ENCODE peak calls at places on chromosomes 11 and 22, in eight cellular contexts. S is fibroblast of pulmonary artery, R is uterus, I is tibial nerve, C is NT2/D1, N is Peyer's patch, T is HFF-Myc, Q is BJ. V is an unnamed sample.

GRCh38 chr11:134376150-134376921 is 35.7 kb downstream of the B3GAT1 start:
- DNase-seq in S (no peak), R (no peak), I (no peak), C (no peak), N (no peak), T (no peak), Q (no peak), V (no peak)

GRCh38 chr11:102283088-102283487 is 34.2 kb upstream of the BIRC3 start:
- DNase-seq in S (no peak), R (no peak), I (no peak), C (no peak), N (no peak), T (no peak), Q (no peak), V (no peak)

GRCh38 chr11:59283825-59284772 is 71.4 kb upstream of the MPEG1 start:
- DNase-seq in S (peak), R (peak), I (peak), C (peak), N (peak), T (peak), Q (no peak), V (peak)

GRCh38 chr11:118441770-118442169 is 5.5 kb downstream of the KMT2A start:
- DNase-seq in S (no peak), R (no peak), I (no peak), C (no peak), N (no peak), T (no peak), Q (no peak), V (no peak)

GRCh38 chr11:46597155-46597554 is 3.3 kb upstream of the AMBRA1 start:
- DNase-seq in S (no peak), R (no peak), I (no peak), C (no peak), N (no peak), T (no peak), Q (no peak), V (no peak)

GRCh38 chr11:67576742-67577475 is 6.7 kb upstream of the GSTP1 start:
- DNase-seq in S (no peak), R (no peak), I (no peak), C (no peak), N (no peak), T (no peak), Q (no peak), V (no peak)

GRCh38 chr11:47355283-47356128 is 3.0 kb upstream of the MYBPC3 start:
- DNase-seq in S (peak), R (peak), I (peak), C (peak), N (peak), T (peak), Q (peak), V (peak)

GRCh38 chr11:10660323-10660722 is 33.2 kb downstream of the IRAG1 start:
- DNase-seq in S (no peak), R (no peak), I (no peak), C (no peak), N (no peak), T (no peak), Q (no peak), V (no peak)

GRCh38 chr11:58530236-58530635 is 22.3 kb upstream of the OR5B21 start:
- DNase-seq in S (no peak), R (no peak), I (no peak), C (no peak), N (peak), T (no peak), Q (no peak), V (no peak)

GRCh38 chr11:58067685-58068084 is 36.9 kb downstream of the OR6Q1 start:
- DNase-seq in S (no peak), R (no peak), I (no peak), C (no peak), N (no peak), T (no peak), Q (no peak), V (no peak)

GRCh38 chr11:68677432-68677831 is 6.9 kb upstream of the GAL start:
- DNase-seq in S (peak), R (no peak), I (no peak), C (peak), N (no peak), T (peak), Q (peak), V (peak)

GRCh38 chr22:31857247-31857646 is 87.1 kb upstream of the YWHAH start:
- DNase-seq in S (no peak), R (no peak), I (no peak), C (peak), N (no peak), T (no peak), Q (no peak), V (no peak)

GRCh38 chr22:42296883-42297282 is 26.4 kb upstream of the TCF20 start:
- DNase-seq in S (no peak), R (no peak), I (no peak), C (no peak), N (no peak), T (no peak), Q (no peak), V (no peak)

GRCh38 chr11:87405843-87406242 is 368.1 kb downstream of the TMEM135 start:
- DNase-seq in S (no peak), R (no peak), I (no peak), C (no peak), N (no peak), T (no peak), Q (no peak), V (peak)

GRCh38 chr11:12784987-12785386 is 110.8 kb downstream of the TEAD1 start:
- DNase-seq in S (no peak), R (no peak), I (no peak), C (no peak), N (no peak), T (no peak), Q (no peak), V (no peak)

GRCh38 chr11:81098471-81098870 is 1635.2 kb downstream of the FAM181B start:
- DNase-seq in S (no peak), R (no peak), I (no peak), C (no peak), N (no peak), T (no peak), Q (no peak), V (no peak)

GRCh38 chr22:44870021-44870420 is 117.6 kb downstream of the ARHGAP8 start:
- DNase-seq in S (peak), R (no peak), I (no peak), C (no peak), N (no peak), T (no peak), Q (no peak), V (peak)

GRCh38 chr11:2522636-2523255 is 77.9 kb downstream of the KCNQ1 start:
- DNase-seq in S (no peak), R (peak), I (peak), C (no peak), N (no peak), T (no peak), Q (no peak), V (no peak)

GRCh38 chr11:32088117-32088941 is 2.5 kb upstream of the RCN1 start:
- DNase-seq in S (peak), R (peak), I (peak), C (no peak), N (no peak), T (peak), Q (no peak), V (peak)

GRCh38 chr11:32090774-32091370 is at the start of gene RCN1:
- DNase-seq in S (peak), R (peak), I (peak), C (peak), N (peak), T (no peak), Q (no peak), V (peak)

GRCh38 chr11:32087602-32088001 is 3.3 kb upstream of the RCN1 start:
- DNase-seq in S (peak), R (no peak), I (no peak), C (no peak), N (no peak), T (no peak), Q (no peak), V (no peak)

GRCh38 chr11:32094931-32095330 is 4.1 kb downstream of the RCN1 start:
- DNase-seq in S (peak), R (no peak), I (no peak), C (no peak), N (no peak), T (no peak), Q (no peak), V (no peak)

DNA sequence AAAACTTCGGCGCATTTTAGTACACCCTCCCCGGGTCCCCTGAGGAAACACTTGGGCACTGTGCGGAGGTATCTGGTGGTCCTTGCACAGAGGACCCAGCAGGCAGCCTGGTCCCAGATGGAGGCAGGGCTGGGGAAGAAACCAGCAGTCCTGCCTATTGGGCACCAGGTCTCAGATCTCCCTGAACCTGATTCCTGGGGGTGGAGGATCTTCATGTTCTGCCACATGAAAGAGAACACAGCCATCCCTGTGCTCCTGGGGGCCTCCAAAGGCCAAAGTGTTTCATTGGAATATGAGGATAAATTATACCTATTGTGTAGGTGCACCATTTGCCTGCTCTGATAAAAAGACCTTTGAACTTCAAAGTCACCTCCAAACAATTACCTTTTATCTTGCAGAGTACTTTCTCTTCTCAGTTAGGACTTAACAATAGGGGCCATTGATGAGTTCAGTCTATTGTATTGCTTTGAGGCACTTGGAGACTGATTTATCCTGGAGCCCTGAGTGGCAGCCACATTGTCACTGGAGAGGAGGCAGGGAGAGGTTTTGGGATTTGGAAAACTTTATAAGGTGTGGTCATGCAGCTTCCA is 1.8 kb downstream of the RCN1 start:
- DNase-seq in S (no peak), R (no peak), I (no peak), C (no peak), N (no peak), T (no peak), Q (no peak), V (no peak)
- H3K4me3 ChIP-seq in S (peak), R (peak), I (peak), C (peak), N (no peak), T (peak), Q (peak), V (peak)

DNA sequence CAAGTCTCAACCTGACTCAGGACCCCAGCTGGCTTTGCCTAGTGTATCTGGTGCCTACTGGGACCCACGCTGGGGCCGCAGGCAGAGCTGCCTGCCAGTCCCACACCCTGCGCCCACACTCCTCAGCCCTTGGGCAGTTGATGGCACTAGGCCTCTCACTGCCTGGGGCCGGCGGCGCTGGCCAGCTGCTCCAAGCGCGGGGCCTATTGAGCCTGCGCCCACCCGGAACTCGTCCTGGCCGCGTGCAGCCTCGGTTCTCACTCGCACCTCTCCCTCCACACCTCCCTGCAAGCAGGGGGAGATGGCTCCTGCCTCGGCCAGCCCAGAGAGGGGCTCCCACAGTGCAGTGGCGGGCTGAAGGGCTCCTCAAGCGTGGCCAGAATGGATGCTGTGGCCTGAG is 908.5 kb upstream of the CCDC90B start:
- DNase-seq in S (no peak), R (no peak), I (no peak), C (no peak), N (no peak), T (no peak), Q (no peak), V (no peak)
- H3K4me3 ChIP-seq in S (no peak), R (no peak), I (no peak), C (no peak), N (no peak), T (no peak), Q (no peak), V (no peak)

DNA sequence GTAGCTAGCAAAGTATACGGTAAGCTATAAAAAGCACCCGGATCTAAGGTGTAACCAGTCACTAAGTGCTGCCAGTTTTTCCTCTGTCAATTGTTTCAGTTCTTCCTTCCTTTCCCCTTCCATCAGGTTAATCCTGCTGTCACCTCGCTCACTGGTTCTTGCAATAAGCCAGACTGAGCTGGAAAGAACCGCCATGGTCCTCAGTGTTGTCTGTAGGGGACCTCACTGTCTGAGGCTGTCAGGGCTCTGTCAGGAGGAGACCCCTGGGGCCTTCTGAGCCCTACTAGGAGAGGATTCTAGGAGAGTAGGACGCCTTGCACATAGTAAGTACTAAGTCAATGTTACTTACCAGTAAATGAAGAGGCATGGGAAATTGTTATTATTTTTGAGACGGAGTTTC is 1.4 kb upstream of the TBC1D22A start:
- DNase-seq in S (no peak), R (no peak), I (no peak), C (no peak), N (no peak), T (no peak), Q (no peak), V (no peak)
- H3K4me3 ChIP-seq in S (no peak), R (no peak), I (no peak), C (no peak), N (no peak), T (peak), Q (peak), V (peak)

GRCh38 chr11:34972892-34973291 is 56.5 kb downstream of the PDHX start:
- DNase-seq in S (peak), R (no peak), I (no peak), C (no peak), N (no peak), T (peak), Q (peak), V (no peak)

GRCh38 chr11:34978236-34979191 is 62.1 kb downstream of the PDHX start:
- DNase-seq in S (no peak), R (no peak), I (no peak), C (peak), N (no peak), T (no peak), Q (no peak), V (no peak)

GRCh38 chr11:34976496-34976895 is 60.1 kb downstream of the PDHX start:
- DNase-seq in S (no peak), R (no peak), I (no peak), C (no peak), N (no peak), T (no peak), Q (no peak), V (peak)

GRCh38 chr11:34977039-34977906 is 60.9 kb downstream of the PDHX start:
- DNase-seq in S (peak), R (no peak), I (no peak), C (no peak), N (no peak), T (peak), Q (peak), V (peak)

GRCh38 chr11:34975482-34975881 is 59.1 kb downstream of the PDHX start:
- DNase-seq in S (no peak), R (no peak), I (no peak), C (no peak), N (no peak), T (no peak), Q (no peak), V (no peak)
- H3K4me3 ChIP-seq in S (no peak), R (no peak), I (no peak), C (no peak), N (no peak), T (no peak), Q (no peak), V (no peak)

DNA sequence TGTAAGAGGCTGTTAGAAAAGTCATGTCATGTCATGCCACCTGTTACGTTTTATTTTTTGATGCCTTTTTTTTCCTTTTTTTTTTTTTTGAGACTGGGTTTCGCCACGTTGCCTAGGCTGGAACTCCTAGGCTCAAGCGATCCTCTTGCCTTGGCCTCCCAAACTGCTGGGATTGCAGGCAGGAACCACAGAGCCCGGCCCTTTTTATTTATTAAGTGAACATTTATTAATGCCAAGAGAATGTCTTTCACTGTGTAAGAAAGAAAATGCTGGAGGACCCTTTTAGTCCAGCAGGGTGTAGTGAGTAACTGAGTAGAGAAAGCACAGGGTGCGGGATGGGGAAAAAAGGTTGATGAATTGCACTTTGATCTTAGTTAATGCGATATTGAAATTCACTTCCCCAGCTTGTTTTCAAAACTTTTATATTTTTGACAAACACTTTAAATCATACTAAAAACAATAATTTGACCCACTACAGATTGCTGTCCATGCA is 2.3 kb upstream of the XBP1 start:
- DNase-seq in S (no peak), R (no peak), I (no peak), C (no peak), N (no peak), T (no peak), Q (no peak), V (no peak)
- H3K4me3 ChIP-seq in S (no peak), R (peak), I (no peak), C (no peak), N (no peak), T (no peak), Q (no peak), V (no peak)

DNA sequence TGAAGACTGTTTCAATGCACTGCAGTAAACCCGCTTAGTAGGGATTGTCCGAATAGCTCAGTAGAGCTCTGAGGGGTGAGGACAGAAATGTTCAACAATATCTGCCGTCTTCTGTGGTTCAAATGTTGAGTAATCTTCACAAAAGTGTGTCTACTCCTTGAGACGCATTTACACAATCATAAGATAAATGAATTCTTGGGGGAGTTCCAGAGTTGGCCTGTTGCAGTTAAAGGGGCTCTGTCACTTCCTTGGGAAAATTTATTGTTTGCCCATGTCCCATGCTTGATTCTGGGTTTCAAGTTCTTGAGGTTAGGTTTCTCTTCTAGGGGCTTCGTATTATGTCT is 614 bp downstream of the ANO3 start:
- DNase-seq in S (peak), R (no peak), I (no peak), C (no peak), N (no peak), T (no peak), Q (no peak), V (no peak)
- H3K4me3 ChIP-seq in S (peak), R (no peak), I (peak), C (peak), N (no peak), T (no peak), Q (no peak), V (no peak)

GRCh38 chr11:61694971-61695706 is 14.9 kb downstream of the DAGLA start:
- DNase-seq in S (no peak), R (peak), I (peak), C (no peak), N (no peak), T (no peak), Q (no peak), V (no peak)
- H3K4me3 ChIP-seq in S (no peak), R (no peak), I (peak), C (no peak), N (no peak), T (no peak), Q (no peak), V (no peak)

V was measured in MG63.